ENCODE peak calls at places on chromosomes 5 and 9, in ten cellular contexts. T is stomach, N is endothelial cell, E is cardiac fibroblast, A is HFF-Myc, D is astrocyte, B is ascending aorta, V is endothelial cell of umbilical vein, S is D721Med, J is brain microvascular endothelial cell. Z is an unnamed sample.

GRCh38 chr5:39726467-39726866 is 301.7 kb upstream of the DAB2 start:
- DNase-seq in S (no peak), D (no peak), E (no peak), J (no peak), B (no peak), A (no peak), N (no peak), T (no peak), V (no peak), Z (no peak)

GRCh38 chr5:179430256-179431175 is 85.3 kb upstream of the ADAMTS2 start:
- DNase-seq in B (no peak), V (no peak), S (no peak), N (no peak), J (no peak), D (no peak), T (no peak), E (no peak), A (no peak), Z (peak)

GRCh38 chr9:77435688-77436087 is 212.4 kb downstream of the GNA14 start:
- DNase-seq in N (no peak), E (peak), V (no peak), A (no peak), T (no peak), D (peak), B (no peak), J (peak), S (no peak), Z (no peak)

GRCh38 chr9:18126776-18127175 is 347.2 kb upstream of the ADAMTSL1 start:
- DNase-seq in S (no peak), J (no peak), N (no peak), D (no peak), B (no peak), E (no peak), A (no peak), V (no peak), T (no peak), Z (no peak)

GRCh38 chr5:68544656-68545565 is 329.4 kb downstream of the PIK3R1 start:
- DNase-seq in J (no peak), V (no peak), B (no peak), N (no peak), D (no peak), T (no peak), E (no peak), S (no peak), A (no peak), Z (no peak)

GRCh38 chr9:78307360-78307759 is 10.4 kb downstream of the PSAT1 start:
- DNase-seq in B (no peak), T (no peak), V (no peak), J (no peak), N (no peak), D (no peak), A (no peak), E (no peak), S (no peak), Z (no peak)

GRCh38 chr9:35871514-35871913 is 1.3 kb upstream of the OR13J1 start:
- DNase-seq in A (no peak), J (no peak), D (no peak), V (no peak), E (no peak), T (peak), B (no peak), S (no peak), N (no peak), Z (no peak)

GRCh38 chr5:76488969-76489368 is 85.9 kb downstream of the IQGAP2 start:
- DNase-seq in N (no peak), A (no peak), V (no peak), B (no peak), T (no peak), J (no peak), D (no peak), E (no peak), S (no peak), Z (no peak)

GRCh38 chr9:5879419-5880181 is 11.1 kb upstream of the MLANA start:
- DNase-seq in D (peak), A (peak), N (no peak), E (peak), B (no peak), J (peak), V (peak), T (no peak), S (no peak), Z (no peak)

GRCh38 chr5:122287101-122287500 is 24.9 kb upstream of the SNCAIP start:
- DNase-seq in S (no peak), E (no peak), B (no peak), D (peak), T (no peak), J (no peak), N (no peak), A (no peak), V (no peak), Z (no peak)

DNA sequence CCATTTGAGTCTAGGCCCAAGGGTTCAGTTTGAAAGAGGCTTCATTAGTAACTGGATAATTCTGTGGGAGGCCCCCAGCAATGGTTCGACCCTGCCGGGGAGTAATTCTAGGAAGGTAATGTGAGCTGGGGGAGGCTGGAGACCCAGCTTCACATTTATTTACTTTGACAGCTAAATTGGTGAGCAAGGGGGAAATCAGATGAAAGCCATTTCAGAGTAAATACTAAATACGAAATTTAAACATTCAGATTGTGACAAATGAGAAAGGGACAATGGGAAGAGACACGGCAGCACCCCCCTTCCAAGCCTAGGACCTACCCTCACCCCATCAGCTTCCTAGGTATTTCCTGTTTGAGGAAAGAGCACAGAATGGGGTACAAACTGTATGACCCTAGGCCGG is 4.2 kb upstream of the LHX6 start:
- DNase-seq in S (no peak), V (no peak), J (no peak), T (no peak), D (no peak), E (no peak), B (no peak), A (no peak), N (no peak), Z (no peak)
- TF ChIP-seq CTCF in S (no peak), V (no peak), J (no peak), T (no peak), D (no peak), E (no peak), B (no peak), A (no peak), N (no peak), Z (no peak)

DNA sequence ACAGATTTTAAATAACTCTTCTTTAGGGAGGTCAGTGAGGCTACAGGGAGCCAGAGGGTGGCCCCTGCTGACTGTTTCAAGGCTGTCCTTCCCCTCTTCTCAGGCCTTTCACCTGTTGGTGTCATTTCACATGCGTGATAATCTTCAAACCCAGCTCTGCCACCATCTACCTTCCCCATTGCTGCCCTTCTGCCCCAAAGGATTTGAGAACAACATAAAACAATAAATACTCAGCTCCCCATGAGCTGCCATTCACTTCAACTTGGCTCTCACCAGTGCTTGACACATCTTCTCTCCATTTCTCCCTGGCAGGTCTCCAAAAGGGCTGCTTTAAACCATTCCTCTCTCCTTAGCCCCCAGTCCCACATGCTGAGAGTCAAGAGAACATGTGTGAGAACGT is 75.5 kb upstream of the PALM2AKAP2 start:
- DNase-seq in J (no peak), S (no peak), N (no peak), T (no peak), A (no peak), B (no peak), E (no peak), D (no peak), V (no peak), Z (no peak)
- TF ChIP-seq CTCF in J (no peak), S (no peak), N (no peak), T (no peak), A (no peak), B (no peak), E (no peak), D (no peak), V (no peak), Z (no peak)

DNA sequence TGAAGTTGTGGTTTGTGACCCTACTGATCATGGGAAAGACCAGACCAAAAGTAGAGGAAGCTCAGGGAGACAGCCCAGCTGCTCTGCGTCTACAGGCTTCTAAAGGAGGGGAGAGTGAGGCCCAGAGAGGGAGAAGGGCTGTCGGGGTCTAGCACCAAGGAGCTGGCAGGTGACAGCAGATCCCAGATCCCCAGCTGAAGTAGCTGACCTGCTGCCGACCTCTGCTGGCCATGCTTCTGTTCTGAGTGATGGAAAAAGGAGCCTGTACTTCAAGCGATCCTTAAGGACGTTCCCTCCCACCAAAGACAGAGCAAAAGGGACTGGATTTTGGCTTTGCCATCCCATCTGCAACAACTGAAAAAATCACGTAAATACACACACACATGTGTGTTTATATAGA is 22.7 kb upstream of the QSOX2 start:
- DNase-seq in E (peak), D (no peak), T (no peak), V (no peak), B (no peak), S (no peak), J (no peak), N (no peak), A (no peak), Z (no peak)
- TF ChIP-seq CTCF in E (no peak), D (no peak), T (no peak), V (no peak), B (no peak), S (no peak), J (peak), N (no peak), A (no peak), Z (no peak)

DNA sequence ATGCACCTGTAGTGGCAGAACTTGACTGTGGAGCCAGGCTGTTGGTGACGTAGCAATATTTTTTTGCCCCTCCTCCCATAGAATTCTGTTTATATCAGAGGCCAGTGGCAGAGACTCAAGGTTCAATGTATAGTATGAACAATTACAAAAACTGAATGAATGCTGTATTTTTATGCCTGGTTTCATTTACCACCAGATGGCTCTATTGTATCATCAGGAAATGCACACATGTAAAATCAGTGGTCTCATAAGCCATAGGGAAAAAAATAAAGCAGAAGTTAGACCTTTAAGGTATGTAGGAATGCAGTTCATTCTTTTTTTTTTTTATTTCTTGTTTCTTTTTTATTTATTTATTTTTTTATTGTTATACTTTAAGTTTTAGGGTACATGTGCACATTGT is 43.6 kb downstream of the CCDC192 start:
- DNase-seq in V (peak), S (no peak), A (no peak), J (no peak), E (peak), B (no peak), D (peak), N (no peak), T (no peak), Z (no peak)
- TF ChIP-seq CTCF in V (peak), S (peak), A (peak), J (peak), E (peak), B (peak), D (peak), N (no peak), T (no peak), Z (peak)

GRCh38 chr5:81530919-81531318 is 137.0 kb upstream of the ACOT12 start:
- DNase-seq in S (no peak), J (peak), V (no peak), T (no peak), D (no peak), N (no peak), B (no peak), E (no peak), A (no peak), Z (no peak)
- TF ChIP-seq CTCF in S (no peak), J (no peak), V (no peak), T (no peak), D (no peak), N (no peak), B (no peak), E (no peak), A (no peak), Z (no peak)

GRCh38 chr9:98379572-98379971 is 124.1 kb upstream of the TBC1D2 start:
- DNase-seq in V (no peak), A (no peak), D (no peak), E (no peak), T (no peak), J (no peak), B (no peak), N (no peak), S (peak), Z (no peak)

GRCh38 chr9:98381311-98382103 is 126.1 kb upstream of the TBC1D2 start:
- DNase-seq in B (no peak), D (no peak), E (no peak), N (no peak), S (no peak), A (no peak), T (no peak), V (no peak), J (no peak), Z (no peak)

GRCh38 chr9:98380065-98380681 is 124.7 kb upstream of the TBC1D2 start:
- DNase-seq in J (peak), E (peak), D (peak), T (no peak), B (no peak), S (peak), N (peak), V (peak), A (no peak), Z (no peak)

GRCh38 chr9:98385751-98386150 is 130.3 kb upstream of the TBC1D2 start:
- DNase-seq in B (no peak), E (no peak), A (no peak), J (no peak), T (no peak), D (no peak), V (no peak), N (no peak), S (no peak), Z (no peak)

DNA sequence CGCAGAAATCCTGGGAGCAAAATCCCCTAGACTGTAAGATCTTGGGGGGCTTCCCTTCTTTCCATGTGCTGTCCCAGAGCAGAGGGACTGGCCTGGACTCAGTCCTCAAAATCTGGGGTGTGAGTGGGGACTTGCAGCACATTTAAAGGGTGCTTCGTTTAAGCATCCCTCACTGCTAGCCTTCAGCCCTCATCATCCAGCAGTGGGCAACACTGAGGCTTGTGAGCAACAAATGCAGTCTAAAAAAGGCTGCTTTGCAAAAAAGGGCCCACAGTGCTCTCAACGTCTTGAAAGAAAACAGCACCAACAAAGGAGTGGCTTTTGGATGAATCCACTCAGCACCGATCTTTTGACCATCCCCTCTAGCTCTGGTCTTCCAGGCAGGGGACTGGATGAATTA is 128.3 kb upstream of the TBC1D2 start:
- DNase-seq in E (peak), S (no peak), N (no peak), D (no peak), T (no peak), V (no peak), B (no peak), A (no peak), J (peak), Z (no peak)
- TF ChIP-seq CTCF in E (peak), S (no peak), N (no peak), D (peak), T (no peak), V (peak), B (no peak), A (peak), J (peak), Z (no peak)

Z was measured in chondrocyte.